ENCODE peak calls at places on chromosomes 6 and 20, in four cellular contexts. O is stromal cell of bone marrow, E is NCI-H1105, R is occipital lobe. Y is an unnamed sample.
A peak's percentile ranks its signal among the peaks of the same experiment; 100 is the strongest.

GRCh38 chr6:152318278-152318677 is 318.9 kb downstream of the SYNE1 start:
- DNase-seq in O (peak; percentile 41), E (no peak), R (no peak), Y (no peak)

GRCh38 chr6:138038148-138038870 is 68.9 kb downstream of the PERP start:
- DNase-seq in O (no peak), E (peak; percentile 74), R (no peak), Y (peak; percentile 17)

GRCh38 chr20:46512943-46513844 is at the start of gene ZNF334:
- DNase-seq in O (peak; percentile 13), E (peak; percentile 83), R (peak; percentile 39), Y (no peak)

GRCh38 chr20:49870261-49870660 is 45.1 kb downstream of the SPATA2 start:
- DNase-seq in O (no peak), E (no peak), R (no peak), Y (no peak)

GRCh38 chr6:16974387-16974673 is 127.5 kb upstream of the STMND1 start:
- DNase-seq in O (no peak), E (no peak), R (no peak), Y (no peak)

GRCh38 chr6:166258854-166259276 is 49.3 kb downstream of the PRR18 start:
- DNase-seq in O (no peak), E (no peak), R (no peak), Y (no peak)

GRCh38 chr20:41231850-41232249 is 85.7 kb downstream of the ZHX3 start:
- DNase-seq in O (no peak), E (no peak), R (no peak), Y (no peak)

GRCh38 chr20:38043512-38044300 is 10.2 kb downstream of the RPRD1B start:
- DNase-seq in O (peak; percentile 71), E (no peak), R (peak; percentile 10), Y (no peak)

GRCh38 chr20:5008743-5009142 is 7.4 kb upstream of the SLC23A2 start:
- DNase-seq in O (no peak), E (no peak), R (no peak), Y (no peak)

GRCh38 chr6:4732691-4733315 is 43.4 kb upstream of the CDYL start:
- DNase-seq in O (peak; percentile 72), E (no peak), R (peak; percentile 66), Y (peak; percentile 43)

GRCh38 chr6:37705239-37706051 is 7.8 kb upstream of the MDGA1 start:
- DNase-seq in O (peak; percentile 83), E (no peak), R (peak; percentile 72), Y (no peak)

GRCh38 chr20:6140947-6141346 is 18.1 kb upstream of the FERMT1 start:
- DNase-seq in O (no peak), E (no peak), R (no peak), Y (no peak)

Y was measured in SHP77.